ENCODE peak calls at places on chromosomes 4 and X, in nine cellular contexts. R is CD4-positive, CD25-positive, alpha-beta regulatory T cell; E is cardiac muscle cell; N is K562; Z is HCT116; M is tibial nerve; H is A549; A is mammary epithelial cell; V is right cardiac atrium. U is an unnamed sample.

GRCh38 chr4:123821861-123822260 is 425.3 kb downstream of the SPRY1 start:
- DNase-seq in R (no peak), E (peak), N (no peak), Z (no peak), M (no peak), H (no peak), A (peak), V (no peak), U (no peak)

GRCh38 chrX:63743596-63743995 is 41.4 kb downstream of the ARHGEF9 start:
- DNase-seq in R (no peak), E (no peak), N (no peak), Z (no peak), M (no peak), H (no peak), A (no peak), V (no peak), U (no peak)

GRCh38 chrX:100413231-100413630 is 3.2 kb upstream of the PCDH19 start:
- DNase-seq in R (no peak), E (peak), N (peak), Z (no peak), M (peak), H (peak), A (peak), V (no peak), U (no peak)

GRCh38 chr4:71664366-71664765 is 119.5 kb downstream of the GC start:
- DNase-seq in R (no peak), E (no peak), N (no peak), Z (no peak), M (no peak), H (no peak), A (no peak), V (no peak), U (no peak)

GRCh38 chrX:115226929-115227328 is 7.0 kb downstream of the LRCH2 start:
- DNase-seq in R (no peak), E (peak), N (no peak), Z (peak), M (no peak), H (no peak), A (peak), V (no peak), U (no peak)

GRCh38 chr4:139301821-139302611 is at the start of gene NDUFC1:
- DNase-seq in R (peak), E (peak), N (peak), Z (no peak), M (peak), H (peak), A (peak), V (peak), U (peak)

GRCh38 chr4:793941-794621 is 31.8 kb downstream of the CPLX1 start:
- DNase-seq in R (no peak), E (no peak), N (no peak), Z (no peak), M (no peak), H (no peak), A (no peak), V (no peak), U (peak)

GRCh38 chrX:74009041-74009440 is 294.9 kb upstream of the ZCCHC13 start:
- DNase-seq in R (no peak), E (peak), N (no peak), Z (no peak), M (no peak), H (no peak), A (no peak), V (no peak), U (no peak)

GRCh38 chr4:174192943-174193342 is 90.5 kb downstream of the FBXO8 start:
- DNase-seq in R (no peak), E (no peak), N (peak), Z (no peak), M (no peak), H (no peak), A (no peak), V (no peak), U (no peak)

GRCh38 chrX:138127314-138127713 is 561.4 kb downstream of the ZIC3 start:
- DNase-seq in R (no peak), E (no peak), N (no peak), Z (no peak), M (no peak), H (no peak), A (peak), V (no peak), U (no peak)

GRCh38 chr4:1239141-1239948 is 9.6 kb downstream of the CTBP1 start:
- DNase-seq in R (no peak), E (no peak), N (no peak), Z (no peak), M (no peak), H (no peak), A (no peak), V (no peak), U (no peak)

GRCh38 chrX:68238568-68238967 is 194.7 kb downstream of the OPHN1 start:
- DNase-seq in R (no peak), E (no peak), N (peak), Z (no peak), M (no peak), H (no peak), A (no peak), V (no peak), U (no peak)

GRCh38 chr4:142550955-142551354 is 295.1 kb downstream of the INPP4B start:
- DNase-seq in R (no peak), E (no peak), N (no peak), Z (peak), M (no peak), H (no peak), A (no peak), V (no peak), U (no peak)
- H3K27ac ChIP-seq in R (no peak), E (no peak), N (no peak), Z (peak), M (no peak), H (peak), A (peak), V (no peak), U (no peak)

GRCh38 chr4:38905657-38906398 is 38.2 kb downstream of the FAM114A1 start:
- DNase-seq in R (no peak), E (peak), N (no peak), Z (no peak), M (no peak), H (no peak), A (no peak), V (no peak), U (no peak)
- H3K27ac ChIP-seq in R (no peak), E (peak), N (no peak), Z (no peak), M (no peak), H (no peak), A (no peak), V (no peak), U (no peak)

DNA sequence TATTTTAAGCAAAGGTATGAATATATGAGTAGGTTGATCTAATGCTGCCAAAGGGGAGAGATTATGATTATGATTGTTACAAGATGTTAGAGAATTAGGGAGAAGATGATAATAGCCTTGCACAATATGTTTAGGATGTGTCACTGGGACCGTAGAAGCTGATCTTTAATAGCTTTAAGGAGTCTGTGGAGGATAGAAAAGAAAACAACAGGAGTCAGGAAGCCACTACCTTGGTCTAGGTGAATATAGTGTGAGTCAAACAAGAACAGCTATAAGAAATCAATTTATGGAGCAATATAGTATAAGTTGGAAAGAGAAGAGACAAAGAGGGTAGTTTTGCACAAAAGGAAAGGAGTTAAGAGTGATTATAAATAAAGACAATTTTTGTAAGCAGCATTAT is 232.7 kb downstream of the FSTL5 start:
- DNase-seq in R (no peak), E (no peak), N (no peak), Z (no peak), M (no peak), H (no peak), A (peak), V (no peak), U (no peak)
- H3K27ac ChIP-seq in R (no peak), E (no peak), N (no peak), Z (no peak), M (no peak), H (no peak), A (no peak), V (no peak), U (no peak)

GRCh38 chr4:142095886-142096605 is 459.7 kb downstream of the IL15 start:
- DNase-seq in R (no peak), E (peak), N (no peak), Z (peak), M (peak), H (peak), A (peak), V (no peak), U (no peak)

GRCh38 chr4:142100941-142101340 is 464.6 kb downstream of the IL15 start:
- DNase-seq in R (no peak), E (no peak), N (no peak), Z (no peak), M (no peak), H (no peak), A (no peak), V (no peak), U (no peak)

GRCh38 chr4:142098380-142098779 is 462.0 kb downstream of the IL15 start:
- DNase-seq in R (no peak), E (no peak), N (no peak), Z (no peak), M (no peak), H (no peak), A (no peak), V (no peak), U (no peak)

GRCh38 chr4:142097015-142097414 is 460.6 kb downstream of the IL15 start:
- DNase-seq in R (no peak), E (no peak), N (no peak), Z (no peak), M (no peak), H (no peak), A (no peak), V (no peak), U (no peak)

GRCh38 chr4:142098900-142099299 is 462.5 kb downstream of the IL15 start:
- DNase-seq in R (no peak), E (no peak), N (no peak), Z (no peak), M (no peak), H (no peak), A (no peak), V (no peak), U (no peak)
- H3K27ac ChIP-seq in R (no peak), E (no peak), N (no peak), Z (no peak), M (no peak), H (peak), A (no peak), V (no peak), U (no peak)

DNA sequence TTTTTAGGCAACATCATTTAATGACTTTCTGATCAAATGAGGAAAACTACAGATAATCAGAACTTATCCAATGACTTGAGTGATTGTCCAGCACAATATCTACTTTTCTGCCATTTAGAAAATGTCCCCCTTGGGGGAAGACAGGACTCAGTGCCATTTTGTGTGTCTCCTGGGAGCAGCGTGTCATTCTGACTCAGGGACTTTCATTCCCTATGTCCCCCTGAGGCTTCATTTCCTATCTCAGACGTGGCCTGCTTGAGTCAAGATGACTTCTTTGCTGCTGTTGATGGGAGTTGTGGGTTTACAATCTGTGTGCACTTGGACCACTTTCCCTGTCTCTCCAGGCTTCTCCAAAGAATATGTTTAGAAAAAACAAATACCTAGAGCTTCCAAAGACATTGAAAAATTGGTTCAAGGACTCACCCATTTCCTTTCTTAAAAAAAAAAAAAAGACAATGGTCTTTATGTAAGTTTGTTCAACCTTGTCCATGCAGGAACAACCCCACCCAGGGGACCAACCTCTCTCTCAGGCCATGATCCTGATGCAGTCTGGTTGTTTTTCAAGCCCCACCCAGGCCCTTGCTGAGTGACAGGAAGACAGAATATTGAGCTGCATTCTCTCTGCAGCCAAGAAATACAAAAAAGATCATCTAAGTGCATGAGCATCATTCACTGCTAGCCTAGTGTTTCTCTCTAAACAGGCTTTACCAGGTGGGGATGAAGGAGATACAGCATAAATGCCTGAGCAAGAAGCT is 34.3 kb upstream of the TMEM154 start:
- DNase-seq in R (no peak), E (no peak), N (no peak), Z (no peak), M (no peak), H (no peak), A (no peak), V (no peak), U (no peak)
- H3K27ac ChIP-seq in R (no peak), E (no peak), N (no peak), Z (no peak), M (no peak), H (no peak), A (no peak), V (no peak), U (no peak)

GRCh38 chr4:76688737-76689078 is 209.2 kb downstream of the SOWAHB start:
- DNase-seq in R (no peak), E (no peak), N (no peak), Z (no peak), M (no peak), H (no peak), A (no peak), V (no peak), U (no peak)
- H3K27ac ChIP-seq in R (no peak), E (peak), N (no peak), Z (peak), M (peak), H (peak), A (peak), V (no peak), U (no peak)

GRCh38 chrX:14939644-14940043 is 66.4 kb downstream of the MOSPD2 start:
- DNase-seq in R (no peak), E (no peak), N (no peak), Z (no peak), M (no peak), H (no peak), A (no peak), V (no peak), U (no peak)

GRCh38 chrX:14936561-14936960 is 63.3 kb downstream of the MOSPD2 start:
- DNase-seq in R (no peak), E (peak), N (peak), Z (peak), M (no peak), H (peak), A (peak), V (no peak), U (no peak)

GRCh38 chrX:14932136-14932535 is 58.9 kb downstream of the MOSPD2 start:
- DNase-seq in R (no peak), E (no peak), N (no peak), Z (no peak), M (no peak), H (no peak), A (no peak), V (no peak), U (no peak)

GRCh38 chrX:14934423-14934822 is 61.2 kb downstream of the MOSPD2 start:
- DNase-seq in R (no peak), E (no peak), N (no peak), Z (no peak), M (no peak), H (no peak), A (no peak), V (no peak), U (no peak)
- H3K27ac ChIP-seq in R (no peak), E (peak), N (no peak), Z (no peak), M (peak), H (no peak), A (no peak), V (no peak), U (no peak)

DNA sequence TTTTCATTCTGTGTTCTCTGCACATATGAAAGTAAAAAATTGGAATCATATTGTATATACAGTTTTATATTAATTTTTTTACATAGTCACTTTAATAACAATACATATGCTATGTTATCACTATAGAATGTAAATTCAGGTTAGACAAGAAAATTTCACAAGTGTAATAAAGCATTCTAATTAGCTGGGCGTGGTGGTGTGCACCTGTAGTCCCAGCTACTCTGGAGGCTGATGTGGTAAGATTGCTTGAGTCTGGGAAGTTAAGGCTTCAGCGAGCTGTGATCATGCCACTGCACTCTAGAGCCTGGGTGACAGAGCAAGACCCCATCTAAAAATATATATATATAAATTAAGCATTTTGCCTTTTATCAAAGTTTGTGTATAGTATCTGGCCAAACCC is 95.7 kb downstream of the ANXA3 start:
- DNase-seq in R (no peak), E (no peak), N (no peak), Z (no peak), M (no peak), H (no peak), A (no peak), V (no peak), U (no peak)
- H3K27ac ChIP-seq in R (no peak), E (no peak), N (no peak), Z (no peak), M (peak), H (peak), A (no peak), V (no peak), U (no peak)

DNA sequence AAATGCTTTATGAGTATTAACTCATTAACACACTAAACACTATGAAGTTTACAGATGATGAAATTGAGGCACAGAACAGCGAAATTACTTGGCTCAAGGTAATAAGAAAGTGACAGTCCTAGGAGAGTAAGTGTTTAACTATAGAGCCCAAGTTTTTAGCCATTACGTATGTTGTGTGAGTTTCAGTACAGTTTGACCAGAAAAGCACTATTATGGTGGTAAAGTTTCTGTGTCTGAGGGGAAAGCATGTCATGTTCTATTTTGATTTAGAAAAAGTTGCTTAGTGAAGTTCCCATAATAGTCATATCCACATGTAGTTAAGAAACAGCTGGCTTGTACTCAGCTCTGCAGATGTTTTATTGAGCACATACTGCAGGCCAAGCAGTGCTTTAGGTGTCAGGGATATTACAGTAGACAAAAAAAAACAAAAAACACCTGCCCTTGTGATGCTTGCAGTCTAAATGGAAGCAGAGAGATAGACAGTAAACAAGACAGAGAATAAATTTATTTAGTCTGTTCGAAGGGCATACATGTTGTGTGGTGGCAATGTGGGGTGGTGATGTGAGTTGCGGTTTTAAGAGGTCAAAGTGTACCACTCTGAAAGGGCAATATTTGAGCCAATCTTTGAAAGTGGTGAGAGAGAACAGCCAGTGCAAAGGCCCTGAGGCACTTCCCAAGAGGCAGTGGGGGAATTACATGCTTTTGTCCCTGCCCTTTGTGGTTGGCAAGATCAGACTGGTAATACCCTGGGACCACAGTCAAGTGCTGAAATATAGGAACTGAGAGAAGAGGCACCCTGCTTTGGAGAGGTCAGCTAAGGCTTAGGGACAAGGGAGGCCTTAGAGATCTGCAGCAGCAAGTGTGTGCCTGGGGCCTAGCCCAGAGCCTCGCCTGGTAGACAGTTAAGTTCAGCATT is 6.2 kb downstream of the TMEM131L start:
- DNase-seq in R (no peak), E (no peak), N (no peak), Z (no peak), M (no peak), H (no peak), A (no peak), V (no peak), U (no peak)
- H3K27ac ChIP-seq in R (peak), E (no peak), N (no peak), Z (no peak), M (no peak), H (no peak), A (peak), V (no peak), U (no peak)

GRCh38 chr4:135120190-135120589 is 918.6 kb upstream of the PABPC4L start:
- DNase-seq in R (no peak), E (peak), N (no peak), Z (no peak), M (no peak), H (no peak), A (no peak), V (no peak), U (no peak)

GRCh38 chr4:135122457-135122856 is 920.9 kb upstream of the PABPC4L start:
- DNase-seq in R (no peak), E (no peak), N (no peak), Z (no peak), M (no peak), H (no peak), A (no peak), V (no peak), U (no peak)

GRCh38 chr4:135123632-135124031 is 922.0 kb upstream of the PABPC4L start:
- DNase-seq in R (no peak), E (no peak), N (no peak), Z (no peak), M (no peak), H (no peak), A (no peak), V (no peak), U (no peak)

GRCh38 chr4:135124196-135124595 is 922.6 kb upstream of the PABPC4L start:
- DNase-seq in R (no peak), E (no peak), N (no peak), Z (no peak), M (no peak), H (no peak), A (no peak), V (no peak), U (no peak)
- H3K27ac ChIP-seq in R (no peak), E (no peak), N (no peak), Z (no peak), M (no peak), H (no peak), A (no peak), V (no peak), U (no peak)